ENCODE peak calls at places on chromosomes 2 and 18, in seven cellular contexts. T, I, V, R, J, Z and H are unnamed samples.

GRCh38 chr2:67660871-67661270 is 263.7 kb downstream of the ETAA1 start:
- DNase-seq in R (no peak), T (no peak), J (no peak), Z (no peak), I (no peak), V (no peak), H (no peak)

GRCh38 chr2:212711851-212712250 is 173.2 kb upstream of the ERBB4 start:
- DNase-seq in V (no peak), I (no peak), T (no peak), J (no peak), R (peak; percentile 6), Z (no peak), H (no peak)

GRCh38 chr2:240423788-240424191 is 11.7 kb upstream of the GPC1 start:
- DNase-seq in Z (no peak), I (no peak), T (peak; percentile 9), V (peak; percentile 25), J (no peak), R (no peak), H (no peak)

GRCh38 chr2:231425811-231426703 is 30.5 kb downstream of the B3GNT7 start:
- DNase-seq in I (no peak), Z (no peak), T (no peak), V (no peak), J (no peak), R (no peak), H (no peak)

GRCh38 chr18:55455938-55456337 is 132.1 kb downstream of the TCF4 start:
- DNase-seq in Z (no peak), R (no peak), I (no peak), J (no peak), T (no peak), V (no peak), H (no peak)

GRCh38 chr2:46856336-46856735 is 59.3 kb downstream of the MCFD2 start:
- DNase-seq in Z (no peak), R (no peak), J (no peak), T (no peak), I (no peak), V (no peak), H (no peak)

GRCh38 chr2:9201185-9201891 is 5.3 kb upstream of the ASAP2 start:
- DNase-seq in T (no peak), I (peak; percentile 10), V (peak; percentile 53), J (no peak), R (no peak), Z (no peak), H (no peak)

GRCh38 chr18:573385-573784 is 6.8 kb upstream of the CETN1 start:
- DNase-seq in Z (peak; percentile 39), J (no peak), T (no peak), V (no peak), R (no peak), I (no peak), H (no peak)

GRCh38 chr18:48441405-48441881 is 32.3 kb upstream of the ZBTB7C start:
- DNase-seq in V (peak; percentile 73), J (no peak), T (no peak), I (no peak), Z (no peak), R (no peak), H (no peak)

DNA sequence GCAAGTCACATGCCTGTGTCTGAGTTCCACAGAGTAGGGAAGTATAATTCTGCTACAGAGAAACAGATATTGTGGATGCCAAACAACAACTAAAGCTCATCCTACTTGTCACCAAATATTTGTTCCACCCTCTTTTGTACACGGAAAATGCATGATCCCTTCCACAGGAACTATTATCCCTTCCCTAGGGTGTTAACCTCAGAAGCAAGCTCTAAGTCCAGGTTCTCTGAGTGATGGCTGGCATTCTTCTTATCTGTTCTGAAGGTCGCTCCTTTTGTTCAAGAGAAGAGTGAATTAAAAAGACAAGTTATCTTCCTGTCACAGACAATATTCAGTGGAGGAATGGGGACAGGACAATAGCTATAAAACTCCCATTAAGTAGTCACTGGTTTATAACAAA is 460.1 kb upstream of the GCFC2 start:
- DNase-seq in V (no peak), R (no peak), Z (no peak), T (no peak), I (no peak), J (no peak), H (no peak)
- TF ChIP-seq EP300 in V (no peak), R (no peak), Z (no peak), T (no peak), I (no peak), J (no peak), H (no peak)

DNA sequence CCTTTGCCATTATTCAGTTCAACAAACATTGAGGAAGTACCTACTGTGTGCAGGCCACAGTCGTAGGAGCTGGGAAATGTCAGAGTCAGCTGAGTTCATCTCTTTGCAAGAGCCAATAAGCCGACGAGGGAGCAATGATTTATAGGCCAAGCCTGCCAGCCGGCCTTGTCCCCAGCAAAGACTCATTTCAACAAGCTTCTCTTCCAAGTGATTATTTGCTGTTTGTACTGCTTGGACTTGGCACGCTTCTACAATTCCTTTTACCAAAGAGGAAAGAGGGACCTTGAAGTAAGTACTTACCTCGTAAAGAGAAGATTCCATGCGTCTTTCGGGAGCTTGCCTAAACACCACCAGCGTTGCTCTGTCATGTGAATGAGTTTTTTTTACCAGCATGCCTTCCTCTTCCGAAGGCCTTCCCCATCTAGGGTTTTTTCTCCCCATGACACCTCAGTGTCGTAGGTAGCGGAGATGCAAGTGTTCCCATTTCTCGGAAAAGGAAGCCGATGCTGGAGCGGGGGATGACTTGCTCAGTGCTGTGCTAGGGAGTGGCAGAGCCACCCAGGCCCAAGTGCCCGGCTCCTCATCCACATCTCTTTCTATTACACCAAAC is 138.8 kb downstream of the KLHL29 start:
- DNase-seq in I (no peak), Z (no peak), J (no peak), R (no peak), V (peak; percentile 78), T (no peak), H (no peak)
- TF ChIP-seq EP300 in I (no peak), Z (peak; percentile 68), J (no peak), R (no peak), V (no peak), T (peak; percentile 54), H (no peak)

GRCh38 chr2:109690822-109691541 is 76.8 kb downstream of the SOWAHC start:
- DNase-seq in J (no peak), T (peak; percentile 58), I (no peak), R (no peak), Z (no peak), V (peak; percentile 67), H (no peak)
- TF ChIP-seq EP300 in J (no peak), T (peak; percentile 60), I (no peak), R (no peak), Z (peak; percentile 50), V (no peak), H (no peak)

DNA sequence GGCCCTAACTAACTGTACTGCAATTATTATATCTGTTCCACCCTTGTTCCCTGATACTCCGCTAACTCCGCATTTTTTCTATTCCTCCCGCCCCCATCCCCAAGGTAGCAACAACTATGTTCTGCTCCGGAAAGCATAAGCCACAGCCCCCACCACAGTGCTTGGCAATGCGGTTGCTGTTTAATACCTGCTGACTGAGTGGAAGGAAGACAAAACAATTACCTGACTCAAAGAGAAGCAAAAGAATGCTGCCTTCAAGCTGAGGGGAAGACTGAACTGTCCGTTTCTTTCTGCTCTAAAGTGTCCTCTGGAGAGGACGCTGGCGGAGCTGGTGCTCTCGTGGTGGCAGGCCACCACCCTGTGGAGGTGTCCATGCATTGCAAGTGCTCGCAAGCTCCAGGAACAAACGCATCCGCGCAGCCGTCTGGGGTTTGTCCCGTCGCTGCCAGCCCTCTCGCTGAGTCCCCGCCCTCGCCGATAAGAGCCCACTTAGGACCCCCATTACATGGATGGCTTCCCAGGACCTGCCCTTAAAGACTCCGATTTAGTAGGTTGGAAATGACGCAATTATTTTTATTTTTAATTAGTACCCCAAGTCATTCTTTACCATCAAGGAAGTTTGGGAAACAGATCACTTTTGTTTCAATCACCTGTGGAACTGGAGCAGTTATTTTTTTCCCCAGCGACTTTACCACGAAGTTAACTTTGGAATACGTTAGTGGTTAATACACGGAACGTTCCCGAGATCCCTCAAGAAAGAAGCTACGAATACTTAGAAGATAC is 1.6 kb upstream of the MYL12A start:
- DNase-seq in T (peak; percentile 91), J (no peak), Z (peak; percentile 97), V (peak; percentile 91), R (peak; percentile 89), I (peak; percentile 81), H (peak; percentile 88)
- TF ChIP-seq EP300 in T (no peak), J (no peak), Z (no peak), V (no peak), R (no peak), I (peak; percentile 19), H (no peak)

GRCh38 chr2:5520352-5520996 is 171.7 kb upstream of the SOX11 start:
- DNase-seq in J (no peak), V (no peak), Z (no peak), T (no peak), R (no peak), I (no peak), H (no peak)
- TF ChIP-seq EP300 in J (no peak), V (no peak), Z (no peak), T (no peak), R (no peak), I (no peak), H (no peak)

GRCh38 chr2:28705743-28706142 is 45.9 kb upstream of the PPP1CB start:
- DNase-seq in I (no peak), J (no peak), T (no peak), V (no peak), R (no peak), Z (no peak), H (no peak)

GRCh38 chr2:28702887-28703286 is 48.7 kb upstream of the PPP1CB start:
- DNase-seq in R (no peak), V (no peak), Z (no peak), T (no peak), J (no peak), I (no peak), H (no peak)

GRCh38 chr2:28702415-28702859 is 49.2 kb upstream of the PPP1CB start:
- DNase-seq in R (no peak), J (no peak), I (no peak), T (no peak), V (no peak), Z (no peak), H (no peak)

GRCh38 chr2:28707592-28707991 is 44.0 kb upstream of the PPP1CB start:
- DNase-seq in V (no peak), R (no peak), T (no peak), I (no peak), J (no peak), Z (no peak), H (no peak)

GRCh38 chr2:28704621-28705020 is 47.0 kb upstream of the PPP1CB start:
- DNase-seq in J (no peak), I (no peak), V (no peak), Z (no peak), T (no peak), R (no peak), H (no peak)
- TF ChIP-seq EP300 in J (no peak), I (no peak), V (no peak), Z (no peak), T (no peak), R (no peak), H (no peak)

GRCh38 chr2:19670303-19670702 is 231.5 kb downstream of the TTC32 start:
- DNase-seq in V (no peak), T (no peak), J (no peak), Z (no peak), R (no peak), I (no peak), H (no peak)
- TF ChIP-seq EP300 in V (no peak), T (no peak), J (no peak), Z (no peak), R (no peak), I (no peak), H (no peak)

GRCh38 chr2:70400539-70400938 is 98.7 kb upstream of the FAM136A start:
- DNase-seq in I (no peak), J (no peak), T (no peak), R (no peak), Z (no peak), V (no peak), H (no peak)
- TF ChIP-seq EP300 in I (no peak), J (no peak), T (no peak), R (no peak), Z (no peak), V (no peak), H (no peak)

GRCh38 chr2:73081181-73081671 is 9.7 kb upstream of the SFXN5 start:
- DNase-seq in V (peak; percentile 34), T (no peak), Z (no peak), I (no peak), R (no peak), J (no peak), H (peak; percentile 71)
- TF ChIP-seq EP300 in V (no peak), T (no peak), Z (no peak), I (no peak), R (no peak), J (no peak), H (no peak)